ENCODE peak calls at places on chromosome 21, in nine cellular contexts. U, I, V, Y, C, H, Q, R and M are unnamed samples.

GRCh38 chr21:18369115-18369514 is 34.5 kb downstream of the TMPRSS15 start:
- DNase-seq in I (no peak), H (no peak), C (peak), V (no peak), Q (peak), U (no peak), R (no peak), Y (peak), M (no peak)

GRCh38 chr21:26766826-26767325 is 78.3 kb downstream of the ADAMTS1 start:
- DNase-seq in Q (no peak), C (no peak), V (no peak), I (no peak), R (no peak), H (no peak), Y (no peak), U (no peak), M (no peak)

GRCh38 chr21:34367320-34367935 is 3.6 kb downstream of the KCNE2 start:
- DNase-seq in U (no peak), V (peak), H (no peak), C (peak), I (peak), R (peak), Y (peak), Q (peak), M (no peak)

GRCh38 chr21:33975548-33976081 is 60.0 kb upstream of the ATP5PO start:
- DNase-seq in Y (no peak), R (peak), V (peak), I (no peak), Q (no peak), C (no peak), H (peak), U (peak), M (no peak)

GRCh38 chr21:14900058-14900457 is 164.7 kb downstream of the NRIP1 start:
- DNase-seq in V (no peak), R (no peak), I (no peak), U (no peak), H (no peak), Q (no peak), Y (no peak), C (no peak), M (no peak)

GRCh38 chr21:36350282-36350910 is 30.4 kb downstream of the MORC3 start:
- DNase-seq in Y (no peak), U (no peak), V (no peak), R (no peak), H (no peak), C (peak), I (no peak), Q (no peak), M (no peak)

GRCh38 chr21:46229133-46229922 is 754 bp upstream of the LSS start:
- DNase-seq in Y (no peak), V (peak), C (no peak), Q (no peak), U (no peak), I (peak), H (peak), R (no peak), M (no peak)

GRCh38 chr21:28393279-28393678 is 599.4 kb downstream of the LTN1 start:
- DNase-seq in C (no peak), I (no peak), H (no peak), V (no peak), Q (no peak), U (no peak), R (no peak), Y (no peak), M (no peak)

GRCh38 chr21:18411565-18411964 is 8.0 kb upstream of the TMPRSS15 start:
- DNase-seq in Q (no peak), I (no peak), C (no peak), U (no peak), Y (no peak), R (no peak), V (no peak), H (no peak), M (no peak)

GRCh38 chr21:41370840-41371697 is 9.2 kb downstream of the MX2 start:
- DNase-seq in Q (no peak), Y (no peak), V (no peak), U (no peak), H (no peak), C (no peak), R (peak), I (peak), M (no peak)

GRCh38 chr21:34667761-34668160 is 1.0 kb upstream of the CLIC6 start:
- DNase-seq in I (no peak), R (no peak), C (no peak), Q (no peak), H (no peak), U (no peak), V (no peak), Y (no peak), M (no peak)

GRCh38 chr21:34775793-34776192 is 107.0 kb downstream of the CLIC6 start:
- DNase-seq in R (peak), U (no peak), Y (no peak), I (no peak), H (no peak), C (no peak), Q (no peak), V (no peak), M (no peak)

GRCh38 chr21:43274946-43275310 is 106.1 kb downstream of the CRYAA start:
- DNase-seq in I (no peak), C (no peak), H (no peak), U (no peak), R (no peak), Q (no peak), Y (no peak), V (no peak), M (no peak)

GRCh38 chr21:36125513-36126121 is 9.3 kb upstream of the CBR3 start:
- DNase-seq in Q (peak), Y (peak), C (peak), I (peak), R (peak), V (peak), U (no peak), H (no peak), M (peak)

GRCh38 chr21:43286196-43286595 is 117.4 kb downstream of the CRYAA start:
- DNase-seq in Y (no peak), V (no peak), U (no peak), I (no peak), R (no peak), Q (no peak), H (no peak), C (no peak), M (no peak)

GRCh38 chr21:15000076-15000475 is 64.7 kb downstream of the NRIP1 start:
- DNase-seq in V (no peak), H (no peak), R (no peak), C (peak), Y (no peak), Q (no peak), I (no peak), U (no peak), M (no peak)

GRCh38 chr21:17819878-17820232 is 699 bp upstream of the C21orf91 start:
- DNase-seq in Q (no peak), U (no peak), V (peak), I (no peak), C (no peak), R (peak), H (peak), Y (no peak), M (peak)

GRCh38 chr21:34938079-34938764 is 110.9 kb downstream of the RUNX1 start:
- DNase-seq in Q (no peak), R (no peak), H (no peak), C (peak), Y (no peak), I (no peak), U (no peak), V (no peak), M (no peak)

GRCh38 chr21:34890724-34891609 is 158.1 kb downstream of the RUNX1 start:
- DNase-seq in Q (peak), C (peak), H (no peak), Y (peak), I (no peak), V (no peak), U (no peak), R (peak), M (no peak)

GRCh38 chr21:45974073-45975016 is 7.2 kb upstream of the COL6A1 start:
- DNase-seq in U (no peak), R (peak), I (peak), C (peak), Y (peak), V (no peak), Q (no peak), H (no peak), M (peak)

GRCh38 chr21:28783641-28784185 is 209.0 kb downstream of the LTN1 start:
- DNase-seq in H (no peak), Q (no peak), I (no peak), R (no peak), U (no peak), V (no peak), Y (no peak), C (no peak), M (no peak)

GRCh38 chr21:15895142-15896106 is 165.6 kb downstream of the USP25 start:
- DNase-seq in I (no peak), H (no peak), R (no peak), Q (no peak), U (no peak), Y (no peak), C (peak), V (no peak), M (no peak)

GRCh38 chr21:46031484-46031883 is 49.9 kb downstream of the COL6A1 start:
- DNase-seq in I (no peak), V (no peak), R (no peak), C (no peak), H (no peak), Q (no peak), Y (no peak), U (no peak), M (no peak)

GRCh38 chr21:16496594-16496993 is 766.8 kb downstream of the USP25 start:
- DNase-seq in I (no peak), R (no peak), Q (no peak), H (no peak), Y (no peak), U (no peak), V (no peak), C (peak), M (no peak)

GRCh38 chr21:42093991-42094417 is 22.9 kb downstream of the UMODL1 start:
- DNase-seq in Y (no peak), Q (no peak), H (no peak), C (peak), I (no peak), R (peak), V (no peak), U (no peak), M (peak)

GRCh38 chr21:14989359-14989758 is 75.4 kb downstream of the NRIP1 start:
- DNase-seq in H (no peak), Y (no peak), V (no peak), U (no peak), Q (no peak), I (no peak), R (no peak), C (peak), M (no peak)

GRCh38 chr21:19400223-19400770 is 996.7 kb upstream of the TMPRSS15 start:
- DNase-seq in H (no peak), I (no peak), C (no peak), V (no peak), Y (no peak), U (no peak), Q (no peak), R (no peak), M (no peak)

GRCh38 chr21:43600642-43601397 is 58.5 kb downstream of the HSF2BP start:
- DNase-seq in H (no peak), Q (no peak), R (no peak), Y (no peak), V (no peak), I (no peak), C (peak), U (no peak), M (no peak)

GRCh38 chr21:34552324-34553198 is 40.6 kb upstream of the KCNE1 start:
- DNase-seq in I (no peak), Y (no peak), R (no peak), H (no peak), C (peak), Q (no peak), V (no peak), U (no peak), M (no peak)

GRCh38 chr21:25960423-25960822 is 210.1 kb downstream of the APP start:
- DNase-seq in Y (peak), V (no peak), U (no peak), I (no peak), C (no peak), Q (peak), H (no peak), R (no peak), M (no peak)

GRCh38 chr21:42630626-42631025 is 22.8 kb upstream of the PDE9A start:
- DNase-seq in Y (no peak), I (no peak), C (no peak), R (no peak), V (no peak), H (no peak), U (no peak), Q (no peak), M (no peak)

GRCh38 chr21:46322351-46323226 is 1.1 kb downstream of the C21orf58 start:
- DNase-seq in C (peak), V (peak), H (no peak), R (no peak), Y (peak), U (no peak), I (no peak), Q (peak), M (no peak)

GRCh38 chr21:14273736-14274538 is 58.0 kb downstream of the RBM11 start:
- DNase-seq in U (no peak), Q (no peak), H (no peak), Y (peak), I (no peak), V (no peak), R (peak), C (peak), M (peak)

GRCh38 chr21:17818158-17819113 is 720 bp downstream of the C21orf91 start:
- DNase-seq in I (peak), H (peak), Q (peak), U (peak), Y (peak), R (no peak), V (peak), C (peak), M (peak)

GRCh38 chr21:41943468-41944250 is 10.2 kb downstream of the C2CD2 start:
- DNase-seq in Y (no peak), R (no peak), Q (no peak), U (no peak), C (no peak), V (no peak), H (no peak), I (no peak), M (no peak)

GRCh38 chr21:14435423-14435822 is 52.5 kb upstream of the HSPA13 start:
- DNase-seq in Y (no peak), R (no peak), C (no peak), H (no peak), I (no peak), U (no peak), Q (no peak), V (no peak), M (no peak)

GRCh38 chr21:46459356-46460112 is 843 bp downstream of the DIP2A start:
- DNase-seq in R (peak), Q (peak), H (no peak), Y (peak), C (peak), I (peak), V (no peak), U (no peak), M (no peak)

GRCh38 chr21:46199436-46200373 is 15.4 kb upstream of the SPATC1L start:
- DNase-seq in Y (no peak), Q (no peak), U (no peak), H (no peak), I (peak), V (no peak), R (no peak), C (no peak), M (no peak)

GRCh38 chr21:46095814-46096595 is 1.9 kb upstream of the COL6A2 start:
- DNase-seq in V (no peak), Q (no peak), Y (no peak), C (no peak), R (peak), I (no peak), H (no peak), U (no peak), M (no peak)

GRCh38 chr21:39788383-39788782 is 43.4 kb downstream of the IGSF5 start:
- DNase-seq in R (peak), V (no peak), Y (peak), C (peak), Q (peak), I (peak), U (no peak), H (no peak), M (peak)
- TF ChIP-seq CTCF in R (peak), V (no peak), Y (peak), C (peak), Q (peak), I (peak), U (no peak), H (peak), M (peak)

GRCh38 chr21:44618504-44618903 is 6.6 kb downstream of the KRTAP10-8 start:
- DNase-seq in Y (no peak), Q (no peak), H (no peak), R (no peak), I (no peak), V (no peak), C (peak), U (no peak), M (no peak)
- TF ChIP-seq CTCF in Y (no peak), Q (no peak), H (no peak), R (no peak), I (no peak), V (peak), C (peak), U (peak), M (no peak)

DNA sequence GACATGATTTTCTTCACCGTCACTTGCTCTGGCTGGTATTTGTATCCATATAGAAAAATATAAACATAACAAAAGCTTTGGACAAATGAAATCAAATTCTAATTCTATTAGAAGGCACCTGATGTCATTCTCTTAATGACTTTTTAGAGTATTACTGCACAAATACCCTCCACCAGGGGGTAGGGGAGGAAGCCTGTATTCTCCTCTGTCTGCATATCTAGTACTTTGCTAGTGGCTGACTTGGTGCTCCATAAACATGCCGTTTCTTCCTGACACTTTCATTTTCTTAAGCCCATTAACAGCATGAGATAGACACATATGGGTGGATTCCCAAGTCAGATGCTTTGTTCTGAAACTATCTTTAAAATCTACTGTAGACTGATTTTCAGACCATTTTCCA is 20.6 kb upstream of the KCNJ15 start:
- DNase-seq in Q (no peak), Y (no peak), U (no peak), I (no peak), H (no peak), R (no peak), V (no peak), C (peak), M (no peak)
- TF ChIP-seq CTCF in Q (peak), Y (no peak), U (no peak), I (no peak), H (no peak), R (no peak), V (no peak), C (peak), M (no peak)

DNA sequence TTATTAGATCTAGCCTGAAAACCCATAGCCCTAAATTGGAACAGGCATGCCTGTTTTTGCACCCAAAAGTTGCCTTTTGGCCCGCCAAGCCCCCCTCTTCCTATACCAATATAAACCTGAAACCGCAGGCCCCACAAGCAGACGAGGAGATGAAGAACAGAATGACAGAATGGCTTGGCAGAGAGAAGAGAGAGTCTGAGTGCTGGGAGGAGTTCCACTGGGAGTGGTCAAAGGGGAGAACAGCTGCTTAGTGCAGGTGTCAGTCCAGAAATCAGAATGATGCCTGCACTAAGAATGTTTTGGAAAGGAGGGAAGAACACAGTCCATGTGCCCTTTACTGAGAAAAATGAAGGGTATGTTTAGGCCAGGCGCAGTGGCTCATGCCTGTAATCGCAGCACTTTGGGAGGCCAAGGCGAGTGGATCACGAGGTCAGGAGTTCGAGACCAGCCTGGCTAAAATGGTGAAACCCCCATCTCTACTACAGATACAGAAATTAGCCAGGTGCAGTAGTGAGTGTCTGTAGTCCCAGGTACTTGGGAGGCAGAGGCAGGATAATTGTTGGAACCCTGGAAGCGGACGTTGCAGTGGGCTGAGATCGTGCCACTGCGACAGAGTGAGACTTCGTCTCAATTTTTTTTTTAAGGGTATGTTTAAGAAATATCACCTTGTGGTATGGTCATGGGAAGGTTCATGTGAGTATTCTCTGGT is 9.4 kb downstream of the DYRK1A start:
- DNase-seq in U (no peak), R (no peak), V (no peak), Y (no peak), I (no peak), Q (no peak), C (no peak), H (no peak), M (no peak)
- TF ChIP-seq CTCF in U (no peak), R (no peak), V (no peak), Y (no peak), I (no peak), Q (no peak), C (no peak), H (no peak), M (no peak)

GRCh38 chr21:32383812-32384211 is 9.0 kb downstream of the URB1 start:
- DNase-seq in Y (no peak), I (no peak), R (no peak), U (no peak), H (no peak), C (no peak), V (no peak), Q (no peak), M (no peak)
- TF ChIP-seq CTCF in Y (no peak), I (no peak), R (no peak), U (peak), H (no peak), C (no peak), V (no peak), Q (no peak), M (no peak)

DNA sequence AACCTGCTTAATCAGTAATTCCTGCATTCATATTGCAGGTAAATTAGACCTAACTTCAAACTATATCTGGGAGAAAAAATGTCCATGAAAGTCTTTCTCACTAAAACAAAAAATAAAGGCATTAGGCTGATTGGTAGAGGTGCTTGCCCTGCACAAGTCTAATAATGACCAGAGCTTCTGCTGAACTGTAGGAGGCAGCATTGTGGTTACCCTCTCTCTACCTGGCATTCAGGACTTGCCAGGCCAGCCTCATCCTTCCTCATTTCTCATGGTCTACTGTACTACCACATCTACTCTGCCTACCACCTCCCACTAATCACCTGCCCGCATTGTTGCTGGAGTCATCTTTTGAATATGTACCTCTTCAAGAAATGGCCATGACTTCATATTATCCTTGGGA is 60.8 kb upstream of the KRTAP11-1 start:
- DNase-seq in C (no peak), Y (no peak), R (no peak), H (no peak), V (no peak), Q (no peak), U (no peak), I (no peak), M (no peak)
- TF ChIP-seq CTCF in C (no peak), Y (no peak), R (no peak), H (no peak), V (no peak), Q (no peak), U (peak), I (no peak), M (no peak)

DNA sequence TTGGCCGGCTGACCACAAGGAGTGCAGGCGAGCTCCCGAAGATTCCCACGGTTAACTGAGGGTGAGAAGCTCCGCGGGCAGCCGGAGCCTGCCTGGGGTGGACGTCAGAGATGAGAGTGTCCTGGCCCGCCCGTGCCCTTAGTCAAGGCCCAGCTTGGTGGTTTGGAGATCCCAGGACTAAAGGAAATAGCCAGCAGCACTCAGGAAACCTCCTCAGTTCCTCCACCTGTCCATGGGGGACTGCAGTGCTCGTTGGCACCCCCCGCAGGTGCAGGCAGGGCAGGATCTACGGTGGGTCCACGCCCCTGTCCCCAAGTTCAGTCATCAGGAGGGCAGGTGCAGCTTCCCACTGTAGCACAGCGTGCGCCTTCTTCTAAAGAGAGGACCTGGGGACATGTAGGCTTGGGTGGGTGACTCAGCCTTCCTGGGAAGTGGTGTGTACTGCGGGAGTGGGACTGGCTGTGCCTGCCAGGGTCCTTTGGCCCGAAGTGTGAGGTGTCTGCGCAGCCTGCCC is 32.5 kb downstream of the SLX9 start:
- DNase-seq in I (no peak), U (no peak), H (no peak), C (no peak), V (no peak), R (no peak), Y (no peak), Q (no peak), M (no peak)
- TF ChIP-seq CTCF in I (no peak), U (no peak), H (no peak), C (no peak), V (no peak), R (no peak), Y (no peak), Q (no peak), M (no peak)

GRCh38 chr21:29943885-29944284 is 4.1 kb upstream of the GRIK1 start:
- DNase-seq in H (no peak), V (no peak), Y (peak), I (no peak), Q (no peak), R (no peak), C (peak), U (no peak), M (no peak)
- TF ChIP-seq CTCF in H (no peak), V (no peak), Y (no peak), I (no peak), Q (peak), R (no peak), C (peak), U (no peak), M (no peak)